ENCODE peak calls at places on chromosomes 12 and 14, in five cellular contexts. One of them, this sample, is unnamed.
A peak's percentile ranks its signal among the peaks of the same experiment; 100 is the strongest.

GRCh38 chr12:32698285-32698684 is 19.2 kb downstream of the DNM1L start:
- DNase-seq in left ventricle myocardium inferior: no peak
- DNase-seq in adipocyte: no peak
- DNase-seq in colonic mucosa: no peak
- DNase-seq in CD8-positive, alpha-beta memory T cell: no peak
- DNase-seq in this sample: no peak

GRCh38 chr12:32987526-32987925 is 90.9 kb upstream of the PKP2 start:
- DNase-seq in left ventricle myocardium inferior: no peak
- DNase-seq in adipocyte: no peak
- DNase-seq in colonic mucosa: no peak
- DNase-seq in CD8-positive, alpha-beta memory T cell: no peak
- DNase-seq in this sample: no peak

GRCh38 chr14:71089974-71090373 is 182.7 kb downstream of the PCNX1 start:
- DNase-seq in left ventricle myocardium inferior: no peak
- DNase-seq in adipocyte: peak; percentile 62
- DNase-seq in colonic mucosa: no peak
- DNase-seq in CD8-positive, alpha-beta memory T cell: no peak
- DNase-seq in this sample: no peak

GRCh38 chr14:50906326-50906725 is 34.5 kb downstream of the ABHD12B start:
- DNase-seq in left ventricle myocardium inferior: no peak
- DNase-seq in adipocyte: no peak
- DNase-seq in colonic mucosa: no peak
- DNase-seq in CD8-positive, alpha-beta memory T cell: no peak
- DNase-seq in this sample: no peak

GRCh38 chr14:66709292-66709691 is 201.3 kb downstream of the GPHN start:
- DNase-seq in left ventricle myocardium inferior: no peak
- DNase-seq in adipocyte: peak; percentile 36
- DNase-seq in colonic mucosa: no peak
- DNase-seq in CD8-positive, alpha-beta memory T cell: no peak
- DNase-seq in this sample: no peak

GRCh38 chr12:31226639-31227038 is 99.3 kb downstream of the SINHCAF start:
- DNase-seq in left ventricle myocardium inferior: no peak
- DNase-seq in adipocyte: no peak
- DNase-seq in colonic mucosa: no peak
- DNase-seq in CD8-positive, alpha-beta memory T cell: no peak
- DNase-seq in this sample: no peak

GRCh38 chr14:74349757-74350156 is 1.5 kb downstream of the VRTN start:
- DNase-seq in left ventricle myocardium inferior: no peak
- DNase-seq in adipocyte: no peak
- DNase-seq in colonic mucosa: peak; percentile 43
- DNase-seq in CD8-positive, alpha-beta memory T cell: no peak
- DNase-seq in this sample: no peak

GRCh38 chr14:103702497-103703432 is 12.5 kb downstream of the XRCC3 start:
- DNase-seq in left ventricle myocardium inferior: no peak
- DNase-seq in adipocyte: no peak
- DNase-seq in colonic mucosa: no peak
- DNase-seq in CD8-positive, alpha-beta memory T cell: no peak
- DNase-seq in this sample: no peak

GRCh38 chr12:110686294-110686903 is 2.5 kb downstream of the HVCN1 start:
- DNase-seq in left ventricle myocardium inferior: no peak
- DNase-seq in adipocyte: no peak
- DNase-seq in colonic mucosa: no peak
- DNase-seq in CD8-positive, alpha-beta memory T cell: no peak
- DNase-seq in this sample: no peak
- H3K4me3 ChIP-seq in left ventricle myocardium inferior: no peak overlapping the region
- H3K4me3 ChIP-seq in adipocyte: no peak overlapping the region
- H3K4me3 ChIP-seq in colonic mucosa: no peak overlapping the region
- H3K4me3 ChIP-seq in CD8-positive, alpha-beta memory T cell: no peak overlapping the region
- H3K4me3 ChIP-seq in this sample: no peak overlapping the region

GRCh38 chr12:52244615-52244994 is 11.6 kb downstream of the KRT7 start:
- DNase-seq in left ventricle myocardium inferior: no peak
- DNase-seq in adipocyte: peak; percentile 40
- DNase-seq in colonic mucosa: no peak
- DNase-seq in CD8-positive, alpha-beta memory T cell: no peak
- DNase-seq in this sample: no peak
- H3K4me1 ChIP-seq in left ventricle myocardium inferior: peaks cover 32% of the 10 kb centered on the region
- H3K4me1 ChIP-seq in adipocyte: peaks cover 43% of the 10 kb centered on the region
- H3K4me1 ChIP-seq in colonic mucosa: peaks cover 14% of the 10 kb centered on the region
- H3K4me1 ChIP-seq in CD8-positive, alpha-beta memory T cell: peaks cover 14% of the 10 kb centered on the region
- H3K4me1 ChIP-seq in this sample: peaks cover 25% of the 10 kb centered on the region

DNA sequence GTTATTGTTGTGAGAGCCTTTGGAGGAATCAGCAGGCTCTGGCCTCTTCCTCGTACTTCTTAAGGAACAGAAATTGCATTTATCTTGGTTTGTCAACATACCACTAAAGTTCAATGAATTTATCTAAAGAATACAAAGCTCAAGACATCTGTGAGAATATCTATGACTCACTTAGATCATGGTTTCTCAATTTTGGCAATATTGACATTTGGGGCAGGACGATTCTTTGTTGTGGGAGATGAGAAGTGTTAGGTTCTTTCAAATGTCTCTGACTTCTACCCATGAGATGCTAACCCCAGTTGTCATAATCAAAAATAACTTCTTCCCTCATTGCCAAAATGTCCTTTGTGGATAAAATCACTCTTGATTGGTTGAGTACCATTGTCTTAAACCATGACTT is 1190.3 kb downstream of the GALC start:
- DNase-seq in left ventricle myocardium inferior: no peak
- DNase-seq in adipocyte: no peak
- DNase-seq in colonic mucosa: no peak
- DNase-seq in CD8-positive, alpha-beta memory T cell: no peak
- DNase-seq in this sample: no peak
- H3K4me3 ChIP-seq in left ventricle myocardium inferior: no peak overlapping the region
- H3K4me3 ChIP-seq in adipocyte: no peak overlapping the region
- H3K4me3 ChIP-seq in colonic mucosa: no peak overlapping the region
- H3K4me3 ChIP-seq in CD8-positive, alpha-beta memory T cell: no peak overlapping the region
- H3K4me3 ChIP-seq in this sample: no peak overlapping the region

GRCh38 chr12:51056242-51056641 is 8.1 kb downstream of the LETMD1 start:
- DNase-seq in left ventricle myocardium inferior: no peak
- DNase-seq in adipocyte: no peak
- DNase-seq in colonic mucosa: no peak
- DNase-seq in CD8-positive, alpha-beta memory T cell: no peak
- DNase-seq in this sample: no peak
- H3K4me1 ChIP-seq in left ventricle myocardium inferior: no peaks in the 10 kb centered on the region
- H3K4me1 ChIP-seq in adipocyte: peaks cover 13% of the 10 kb centered on the region
- H3K4me1 ChIP-seq in colonic mucosa: no peaks in the 10 kb centered on the region
- H3K4me1 ChIP-seq in CD8-positive, alpha-beta memory T cell: peaks cover 4% of the 10 kb centered on the region
- H3K4me1 ChIP-seq in this sample: no peaks in the 10 kb centered on the region

DNA sequence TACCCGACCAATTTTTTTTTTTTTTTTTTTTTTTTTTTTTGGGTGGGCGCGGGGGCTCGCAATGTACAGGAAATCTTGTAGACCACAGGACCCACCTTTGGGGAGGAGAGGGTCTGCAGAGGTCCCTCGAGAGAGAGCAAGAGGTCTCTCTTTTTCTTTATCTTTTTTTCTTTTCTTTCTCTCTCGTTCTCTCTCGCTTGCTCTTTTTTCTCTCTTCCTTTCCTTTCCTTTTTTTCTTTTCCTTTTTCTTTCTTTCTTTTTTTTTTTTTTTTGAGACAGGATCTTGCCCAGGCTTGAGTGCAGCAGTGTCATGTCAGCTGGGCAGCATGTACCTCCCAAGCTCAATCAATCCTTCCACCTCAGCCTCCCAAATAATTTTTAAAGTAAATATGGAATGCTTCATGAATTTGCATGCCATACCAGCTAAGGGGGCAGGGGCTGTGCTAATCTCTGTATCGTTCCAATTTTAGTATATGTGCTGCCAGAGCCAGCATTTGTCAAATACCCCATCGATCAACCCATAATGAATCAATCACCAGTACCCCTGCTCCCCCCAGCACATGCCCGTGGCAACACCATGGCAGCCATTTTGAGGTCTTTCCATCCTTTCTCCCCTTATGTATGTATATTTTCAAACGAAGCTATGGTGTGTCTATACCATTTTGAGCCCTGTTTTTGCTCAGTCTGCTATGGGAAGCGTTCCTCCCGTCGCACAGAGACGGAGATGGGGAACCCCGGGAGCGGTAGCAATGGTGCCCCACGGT is 9.3 kb downstream of the PAPLN start:
- DNase-seq in left ventricle myocardium inferior: no peak
- DNase-seq in adipocyte: no peak
- DNase-seq in colonic mucosa: no peak
- DNase-seq in CD8-positive, alpha-beta memory T cell: no peak
- DNase-seq in this sample: no peak
- H3K4me3 ChIP-seq in left ventricle myocardium inferior: peak overlapping the region; percentile 68
- H3K4me3 ChIP-seq in adipocyte: peak overlapping the region; percentile 81
- H3K4me3 ChIP-seq in colonic mucosa: peak overlapping the region; percentile 43
- H3K4me3 ChIP-seq in CD8-positive, alpha-beta memory T cell: peak overlapping the region; percentile 41
- H3K4me3 ChIP-seq in this sample: peak overlapping the region; percentile 42